ENCODE peak calls at places on chromosomes 13 and 19, in eight cellular contexts. W is tibial nerve, X is A549, B is HCT116, E is suprapubic skin, O is transverse colon, I is H1, A is ovary. F is an unnamed sample. For H3K4me1, the result is how much of the 10 kb centered on the place peaks cover.

GRCh38 chr13:56166864-56167263 is 973.9 kb upstream of the PRR20A start:
- DNase-seq in W (no peak), X (no peak), B (no peak), E (no peak), O (no peak), I (peak), A (no peak), F (no peak)

GRCh38 chr19:30222428-30222873 is 149.7 kb upstream of the ZNF536 start:
- DNase-seq in W (no peak), X (no peak), B (no peak), E (no peak), O (no peak), I (peak), A (no peak), F (no peak)

GRCh38 chr19:16078311-16078758 is 2.0 kb downstream of the TPM4 start:
- DNase-seq in W (no peak), X (peak), B (no peak), E (peak), O (peak), I (no peak), A (no peak), F (no peak)

GRCh38 chr19:3607398-3608078 is 863 bp upstream of the TBXA2R start:
- DNase-seq in W (no peak), X (no peak), B (no peak), E (peak), O (no peak), I (peak), A (peak), F (no peak)

GRCh38 chr19:49458567-49458903 is 5.5 kb downstream of the ALDH16A1 start:
- DNase-seq in W (no peak), X (no peak), B (no peak), E (no peak), O (no peak), I (no peak), A (no peak), F (no peak)

GRCh38 chr13:47268270-47268669 is 371.4 kb upstream of the HTR2A start:
- DNase-seq in W (no peak), X (no peak), B (no peak), E (no peak), O (no peak), I (no peak), A (no peak), F (no peak)

GRCh38 chr13:111371211-111371610 is 50.8 kb downstream of the TEX29 start:
- DNase-seq in W (no peak), X (no peak), B (no peak), E (no peak), O (no peak), I (no peak), A (no peak), F (no peak)

GRCh38 chr19:36152061-36152885 is at the start of gene COX7A1:
- DNase-seq in W (peak), X (no peak), B (no peak), E (peak), O (peak), I (no peak), A (peak), F (peak)

GRCh38 chr19:2424686-2425621 is 2.4 kb downstream of the TIMM13 start:
- DNase-seq in W (no peak), X (no peak), B (no peak), E (peak), O (no peak), I (peak), A (peak), F (peak)

GRCh38 chr19:16386619-16387240 is 62.1 kb downstream of the KLF2 start:
- DNase-seq in W (no peak), X (peak), B (peak), E (no peak), O (no peak), I (no peak), A (peak), F (no peak)

GRCh38 chr13:20773194-20774080 is at the start of gene EEF1AKMT1:
- DNase-seq in W (peak), X (peak), B (peak), E (peak), O (peak), I (peak), A (peak), F (peak)

GRCh38 chr13:78137404-78138142 is 218.9 kb upstream of the EDNRB start:
- DNase-seq in W (no peak), X (peak), B (peak), E (no peak), O (no peak), I (peak), A (no peak), F (no peak)

GRCh38 chr19:47122359-47123335 is 8.0 kb upstream of the SAE1 start:
- DNase-seq in W (no peak), X (peak), B (no peak), E (no peak), O (no peak), I (no peak), A (no peak), F (no peak)

GRCh38 chr13:74128171-74128767 is 5.9 kb downstream of the KLF12 start:
- DNase-seq in W (no peak), X (no peak), B (no peak), E (no peak), O (no peak), I (no peak), A (no peak), F (no peak)

GRCh38 chr13:33616130-33616529 is 201.8 kb upstream of the RFC3 start:
- DNase-seq in W (no peak), X (no peak), B (no peak), E (no peak), O (no peak), I (no peak), A (no peak), F (no peak)

DNA sequence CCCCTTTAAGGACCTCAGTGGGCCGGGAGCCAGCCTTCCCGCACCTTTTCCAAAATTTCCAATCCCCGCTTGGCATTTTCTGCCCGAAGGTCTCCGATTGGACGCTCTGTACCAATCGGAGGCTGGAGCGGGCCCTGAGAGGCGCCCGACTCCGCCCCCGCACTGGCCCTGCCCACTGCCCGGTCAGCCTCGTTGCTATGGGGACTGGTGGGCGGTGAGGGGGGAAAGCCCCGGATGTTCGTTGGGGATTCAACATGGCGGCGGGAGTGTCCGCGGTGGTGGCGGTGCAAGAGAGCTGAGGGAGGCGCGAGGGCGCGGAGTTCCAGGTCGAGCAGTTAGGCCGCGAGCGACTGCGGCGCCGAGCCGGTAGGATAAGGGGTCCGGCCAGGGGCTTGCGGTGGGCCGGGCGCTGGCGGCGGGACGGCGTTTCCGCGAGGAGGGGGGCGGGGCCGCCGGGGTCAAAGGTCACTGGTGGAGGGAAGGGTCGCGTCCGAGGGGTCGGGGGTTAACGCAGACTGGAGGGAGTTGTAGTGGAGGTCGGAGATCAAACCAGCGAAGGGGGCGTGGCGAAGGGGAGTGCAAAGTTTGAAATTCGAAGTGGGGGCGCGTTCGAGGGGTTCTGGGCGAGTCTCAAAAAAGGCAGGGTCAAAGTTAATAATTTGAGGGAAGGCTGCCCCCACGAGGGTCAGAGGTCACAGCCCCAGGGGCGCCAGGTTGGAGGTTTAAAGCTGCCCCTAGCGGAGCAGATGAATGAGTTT is at the start of gene PAK4:
- DNase-seq in W (peak), X (peak), B (peak), E (peak), O (peak), I (peak), A (peak), F (peak)
- H3K4me1 ChIP-seq in W (under half), X (half or more), B (under half), E (half or more), O (under half), I (under half), A (under half), F (under half)

DNA sequence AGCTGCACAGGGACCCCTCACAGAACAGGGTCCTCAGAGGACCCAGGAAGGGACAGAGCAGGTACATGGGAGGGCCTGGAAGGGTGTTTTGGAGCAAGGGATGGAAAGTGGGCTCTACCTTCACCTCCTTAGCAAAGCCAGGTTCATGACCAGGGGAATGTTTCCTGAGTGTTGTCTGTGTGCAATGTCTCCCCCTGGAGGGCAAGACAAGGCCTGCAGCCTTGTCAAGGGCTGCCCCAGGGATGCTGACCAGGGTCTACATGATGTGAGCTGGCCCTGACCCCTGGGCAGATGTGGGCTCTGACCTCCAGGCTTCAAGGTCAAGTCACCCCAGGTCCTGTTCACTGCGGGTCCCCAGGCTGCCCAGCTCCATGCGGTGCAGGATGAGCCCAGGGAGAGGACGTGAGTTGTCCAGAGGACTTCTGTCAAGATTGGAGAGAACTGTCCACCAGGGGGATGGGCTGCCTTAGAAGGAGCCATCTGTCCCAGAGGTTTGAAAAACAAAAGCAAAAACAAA is 1.0 kb upstream of the CEACAM1 start:
- DNase-seq in W (peak), X (peak), B (peak), E (no peak), O (peak), I (peak), A (no peak), F (no peak)
- TF ChIP-seq POLR2A in W (no peak), X (no peak), B (no peak), E (no peak), O (no peak), I (no peak), A (no peak), F (no peak)

DNA sequence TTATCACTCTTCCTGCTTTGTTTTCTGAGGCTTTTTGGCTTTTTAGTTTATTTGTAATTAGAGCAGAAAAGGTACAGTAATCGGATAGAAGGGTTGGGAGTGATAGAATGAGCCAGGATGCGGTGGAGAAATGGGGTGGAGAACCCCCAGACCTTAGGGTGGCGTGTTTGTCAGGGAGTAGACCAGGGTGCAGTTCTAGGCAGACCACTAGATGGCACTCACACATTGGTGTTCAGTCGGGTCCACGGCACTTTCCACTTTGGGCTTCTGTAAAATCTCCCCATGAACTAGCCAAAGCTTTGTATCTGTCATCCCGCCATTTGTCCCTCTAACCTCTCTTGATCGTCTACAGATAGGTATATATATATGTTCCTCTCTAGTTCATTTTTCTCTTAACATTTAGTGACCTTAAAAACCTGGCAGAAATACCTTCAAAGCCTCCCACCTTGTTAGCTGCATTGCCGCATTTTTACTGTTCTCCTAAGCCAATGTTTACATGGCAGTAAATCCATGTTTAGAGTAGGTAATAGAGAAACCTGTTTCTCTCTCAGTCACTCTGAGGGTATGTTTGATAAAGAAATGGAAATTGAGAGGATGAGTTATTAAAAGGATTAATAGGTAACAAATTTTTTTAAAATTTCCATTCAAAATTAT is 154.9 kb downstream of the TM9SF2 start:
- DNase-seq in W (peak), X (peak), B (peak), E (peak), O (peak), I (peak), A (peak), F (peak)
- TF ChIP-seq CTCF in W (peak), X (peak), B (peak), E (peak), O (peak), I (peak), A (peak), F (peak)

GRCh38 chr13:97259787-97260641 is 37.9 kb downstream of the MBNL2 start:
- DNase-seq in W (no peak), X (peak), B (no peak), E (no peak), O (no peak), I (no peak), A (no peak), F (peak)
- H3K4me1 ChIP-seq in W (under half), X (half or more), B (half or more), E (half or more), O (under half), I (under half), A (under half), F (half or more)

DNA sequence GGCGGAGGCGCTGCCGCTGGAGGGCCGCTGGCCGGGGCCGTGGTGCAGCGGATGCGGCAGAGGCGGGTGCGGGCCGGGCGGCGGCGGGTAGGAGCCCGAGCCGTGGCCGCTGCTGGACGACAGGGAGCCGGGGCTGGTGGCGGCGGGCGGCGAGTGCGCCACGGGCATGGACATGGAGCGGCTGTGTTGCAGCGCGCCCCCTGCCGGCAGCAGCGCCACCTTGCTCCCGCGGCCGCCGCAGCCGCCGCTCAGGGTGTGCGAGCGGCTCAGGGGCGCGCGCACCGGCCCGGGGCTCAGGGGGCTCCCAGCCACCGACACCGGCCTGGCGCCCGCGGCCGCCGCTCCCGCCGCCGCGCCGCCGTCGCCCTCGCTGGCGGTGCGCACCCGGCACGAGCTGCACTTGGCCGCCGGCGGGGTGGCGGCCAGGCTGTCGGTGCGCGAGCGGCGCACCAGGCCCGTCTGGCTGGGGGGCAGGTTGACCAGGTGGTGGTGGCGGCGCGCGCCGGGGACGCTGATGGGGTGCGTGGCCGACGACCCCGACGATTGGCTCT is 1.7 kb downstream of the IRS2 start:
- DNase-seq in W (peak), X (peak), B (no peak), E (peak), O (peak), I (peak), A (peak), F (peak)
- TF ChIP-seq POLR2A in W (peak), X (no peak), B (no peak), E (no peak), O (no peak), I (no peak), A (no peak), F (peak)

DNA sequence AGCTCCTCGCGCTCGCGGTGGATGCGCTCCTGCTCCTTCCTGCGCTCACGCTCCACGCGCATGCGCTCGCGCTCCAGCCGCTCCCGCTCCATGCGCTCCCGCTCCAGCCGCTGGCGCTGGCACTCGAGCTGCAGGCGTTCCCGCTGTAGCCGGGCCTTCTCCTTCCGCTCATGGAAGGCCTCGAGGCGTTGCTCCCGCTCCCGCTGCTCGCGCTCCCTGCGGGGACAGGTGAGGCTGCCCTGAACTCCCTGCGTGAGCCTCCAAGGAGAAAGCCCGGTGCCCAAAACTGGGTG is 26.2 kb upstream of the TINCR start:
- DNase-seq in W (no peak), X (no peak), B (no peak), E (no peak), O (no peak), I (no peak), A (no peak), F (no peak)
- TF ChIP-seq CTCF in W (no peak), X (no peak), B (no peak), E (no peak), O (no peak), I (no peak), A (no peak), F (no peak)

GRCh38 chr13:113490496-113491417 is at the start of gene DCUN1D2:
- DNase-seq in W (peak), X (peak), B (peak), E (peak), O (peak), I (peak), A (peak), F (peak)

GRCh38 chr13:113491418-113491883 is 940 bp upstream of the DCUN1D2 start:
- DNase-seq in W (no peak), X (peak), B (no peak), E (no peak), O (peak), I (peak), A (peak), F (no peak)

GRCh38 chr13:113495494-113496251 is 5.2 kb upstream of the DCUN1D2 start:
- DNase-seq in W (no peak), X (no peak), B (no peak), E (no peak), O (no peak), I (no peak), A (no peak), F (no peak)

GRCh38 chr13:113491982-113492381 is 1.5 kb upstream of the DCUN1D2 start:
- DNase-seq in W (no peak), X (no peak), B (no peak), E (no peak), O (no peak), I (no peak), A (no peak), F (no peak)

GRCh38 chr13:113493315-113493951 is 2.9 kb upstream of the DCUN1D2 start:
- DNase-seq in W (no peak), X (peak), B (peak), E (no peak), O (no peak), I (no peak), A (no peak), F (no peak)
- H3K4me1 ChIP-seq in W (under half), X (under half), B (under half), E (half or more), O (under half), I (under half), A (under half), F (under half)

DNA sequence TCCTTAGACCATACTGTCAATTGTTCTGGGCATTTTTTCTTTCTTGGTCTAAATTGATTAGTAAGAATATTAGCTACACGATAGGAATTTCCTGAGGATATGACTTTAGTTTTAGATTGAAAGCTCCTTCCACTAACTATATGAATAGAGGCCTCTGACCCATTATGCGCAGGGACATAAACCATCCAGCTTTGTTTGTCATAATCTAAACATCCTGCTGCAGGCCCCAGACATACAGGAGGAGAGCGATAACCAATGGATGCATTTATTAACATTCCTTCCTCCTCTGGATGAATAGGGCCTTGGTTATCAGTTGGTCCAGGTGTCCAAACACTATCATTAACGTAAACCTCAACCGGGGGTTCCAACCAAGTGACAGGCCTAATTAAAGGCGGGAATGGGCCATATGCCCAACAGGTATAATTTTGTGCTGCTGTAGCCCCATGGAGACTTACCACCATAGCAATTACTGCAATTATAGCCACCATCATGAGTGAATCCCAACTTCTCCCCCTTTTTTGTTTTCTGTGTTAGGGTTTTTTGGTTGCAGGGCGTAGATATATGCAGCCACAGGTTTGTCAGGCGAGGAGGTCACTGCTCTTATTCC is 32.6 kb downstream of the CLEC4M start:
- DNase-seq in W (no peak), X (no peak), B (no peak), E (no peak), O (no peak), I (no peak), A (no peak), F (no peak)
- TF ChIP-seq POLR2A in W (no peak), X (no peak), B (no peak), E (no peak), O (no peak), I (no peak), A (no peak), F (no peak)

GRCh38 chr13:50261502-50261901 is 246.3 kb downstream of the KCNRG start:
- DNase-seq in W (no peak), X (no peak), B (no peak), E (no peak), O (no peak), I (no peak), A (no peak), F (no peak)

GRCh38 chr13:50255639-50256038 is 240.4 kb downstream of the KCNRG start:
- DNase-seq in W (no peak), X (no peak), B (no peak), E (no peak), O (no peak), I (no peak), A (no peak), F (no peak)

GRCh38 chr13:50257646-50258045 is 242.4 kb downstream of the KCNRG start:
- DNase-seq in W (no peak), X (no peak), B (no peak), E (no peak), O (no peak), I (no peak), A (no peak), F (no peak)
- TF ChIP-seq CTCF in W (no peak), X (no peak), B (no peak), E (no peak), O (no peak), I (no peak), A (no peak), F (no peak)

F was measured in gastrocnemius medialis.